ENCODE peak calls at places on chromosomes 2 and 18, in four cellular contexts. P is SK-N-SH, R is K562, A is H1. I is an unnamed sample.

GRCh38 chr2:194395818-194396217 is 1261.2 kb upstream of the SLC39A10 start:
- DNase-seq in R (no peak), P (no peak), A (no peak), I (no peak)

GRCh38 chr2:241540766-241541561 is 17.6 kb upstream of the BOK start:
- DNase-seq in P (peak; percentile 90), A (peak; percentile 81), R (peak; percentile 98), I (peak; percentile 93)

GRCh38 chr2:30257266-30258214 is 26.2 kb downstream of the LBH start:
- DNase-seq in A (no peak), P (no peak), R (no peak), I (no peak)

GRCh38 chr2:219495531-219496122 is 3.1 kb upstream of the GMPPA start:
- DNase-seq in P (peak; percentile 88), A (no peak), R (peak; percentile 75), I (peak; percentile 87)

GRCh38 chr2:137764638-137765037 is 199.6 kb upstream of the HNMT start:
- DNase-seq in P (peak; percentile 1), R (no peak), A (no peak), I (no peak)

GRCh38 chr2:5777089-5777488 is 84.9 kb downstream of the SOX11 start:
- DNase-seq in P (no peak), R (no peak), A (no peak), I (no peak)

GRCh38 chr2:7567646-7568045 is 650.4 kb downstream of the RNF144A start:
- DNase-seq in R (no peak), A (no peak), P (no peak), I (no peak)

GRCh38 chr2:217393585-217394032 is 533.7 kb upstream of the TNP1 start:
- DNase-seq in R (no peak), P (no peak), A (no peak), I (no peak)

GRCh38 chr18:59916746-59917145 is 16.9 kb downstream of the PMAIP1 start:
- DNase-seq in R (no peak), P (no peak), A (no peak), I (no peak)

GRCh38 chr2:240967681-240968621 is 30.5 kb upstream of the SNED1 start:
- DNase-seq in R (no peak), P (no peak), A (no peak), I (no peak)

GRCh38 chr2:60530660-60531276 is 22.7 kb downstream of the BCL11A start:
- DNase-seq in P (peak; percentile 72), R (peak; percentile 34), A (no peak), I (no peak)

GRCh38 chr2:17736989-17737388 is 16.6 kb downstream of the SMC6 start:
- DNase-seq in A (no peak), P (no peak), R (no peak), I (no peak)

GRCh38 chr2:214543386-214543955 is 132.6 kb downstream of the VWC2L start:
- DNase-seq in P (no peak), A (no peak), R (no peak), I (no peak)

GRCh38 chr18:12287684-12288405 is 20.2 kb upstream of the TUBB6 start:
- DNase-seq in R (peak; percentile 82), P (peak; percentile 55), A (no peak), I (peak; percentile 57)

GRCh38 chr2:233422050-233422639 is 67.9 kb downstream of the DGKD start:
- DNase-seq in A (no peak), R (no peak), P (no peak), I (no peak)

GRCh38 chr2:191791953-191792560 is 54.8 kb downstream of the CAVIN2 start:
- DNase-seq in A (no peak), R (no peak), P (no peak), I (no peak)

GRCh38 chr18:7516505-7517117 is 50.5 kb upstream of the PTPRM start:
- DNase-seq in R (no peak), P (peak; percentile 31), A (no peak), I (no peak)
- TF ChIP-seq TEAD4 in R (no peak), P (no peak), A (no peak), I (no peak)

GRCh38 chr2:4024561-4024960 is 321.2 kb downstream of the DCDC2C start:
- DNase-seq in A (no peak), R (no peak), P (no peak), I (no peak)
- TF ChIP-seq TEAD4 in A (no peak), R (no peak), P (no peak), I (no peak)

GRCh38 chr2:32641180-32641579 is 13.3 kb downstream of the TTC27 start:
- DNase-seq in P (no peak), R (no peak), A (no peak), I (no peak)
- TF ChIP-seq TEAD4 in P (no peak), R (no peak), A (no peak), I (no peak)

DNA sequence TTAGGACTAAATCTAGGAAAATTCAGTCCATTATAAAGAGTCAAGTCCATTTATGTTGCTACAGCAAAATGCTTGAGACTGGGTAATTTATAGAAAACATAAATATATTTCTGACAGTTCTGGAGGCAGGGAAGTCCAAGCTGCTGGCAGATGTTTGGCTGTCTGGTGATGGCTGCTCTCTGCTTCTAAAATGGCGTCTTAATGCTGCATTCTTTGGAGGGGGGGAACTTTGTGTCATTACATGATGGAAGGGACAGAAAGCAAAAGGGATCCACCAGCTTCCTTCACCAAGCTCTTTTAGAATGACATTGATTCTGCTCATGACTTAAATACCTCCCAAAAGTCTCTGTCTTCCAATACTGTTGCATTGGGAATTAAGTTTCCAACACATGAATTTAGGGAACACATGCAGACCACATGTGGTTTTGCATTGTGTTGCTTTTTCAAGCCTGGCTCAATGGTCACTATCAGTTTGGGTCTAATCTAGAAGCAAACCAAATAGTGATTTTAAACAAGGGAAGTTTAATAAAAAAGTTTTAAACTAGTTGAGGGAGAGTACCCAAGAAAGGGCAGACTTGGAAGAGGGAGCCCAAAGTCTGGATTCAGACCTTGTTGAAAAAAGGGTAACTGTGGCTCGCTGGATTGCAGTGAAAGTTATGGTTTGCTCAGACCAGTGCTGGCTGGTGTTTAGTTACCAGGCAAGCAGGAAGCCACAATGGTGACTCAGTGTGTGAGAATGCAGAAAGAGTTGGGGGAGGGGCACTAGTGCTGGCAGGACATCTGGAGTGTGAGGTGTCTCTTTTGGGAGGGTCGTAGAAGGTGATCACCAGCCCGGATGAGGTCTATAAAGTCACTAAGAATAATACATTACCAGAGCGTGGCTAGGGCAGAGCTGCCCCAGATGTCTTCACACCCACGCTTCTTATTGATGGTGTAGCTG is 30.8 kb downstream of the C18orf54 start:
- DNase-seq in R (peak; percentile 44), A (peak; percentile 70), P (no peak), I (peak; percentile 53)
- TF ChIP-seq TEAD4 in R (no peak), A (peak; percentile 84), P (peak; percentile 48), I (no peak)

GRCh38 chr2:45968946-45969584 is 317.6 kb downstream of the PRKCE start:
- DNase-seq in R (no peak), A (no peak), P (no peak), I (no peak)
- TF ChIP-seq TEAD4 in R (no peak), A (no peak), P (no peak), I (no peak)

DNA sequence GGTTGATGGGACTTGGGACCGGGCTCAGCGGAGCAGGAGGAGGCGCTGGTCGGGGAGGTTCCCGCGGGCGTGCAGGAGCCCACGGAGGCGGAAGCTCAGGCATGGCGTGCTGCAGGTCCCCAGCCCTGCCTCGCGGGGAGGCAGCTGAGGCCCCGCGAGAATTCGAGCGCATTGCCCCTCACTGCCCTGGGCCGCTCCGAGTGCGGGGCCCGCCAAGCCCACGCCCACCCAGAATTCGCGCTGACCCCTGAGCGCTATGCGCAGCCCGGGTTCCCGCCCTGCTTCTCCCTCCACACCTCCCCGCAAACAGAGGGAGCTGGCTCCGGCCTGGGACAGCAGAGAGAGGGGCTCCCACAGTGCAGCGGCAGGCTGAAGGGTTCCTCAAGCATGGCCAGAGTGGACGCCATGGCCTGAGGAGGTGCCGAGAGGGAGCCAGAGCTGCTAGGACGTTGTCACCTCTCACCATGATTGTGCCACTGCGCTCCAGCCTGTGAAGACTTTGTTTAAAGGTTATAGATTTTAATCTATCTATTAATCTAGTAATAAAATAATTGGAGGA is 357.2 kb upstream of the RGPD4 start:
- DNase-seq in P (no peak), R (no peak), A (no peak), I (no peak)
- TF ChIP-seq TEAD4 in P (no peak), R (no peak), A (no peak), I (no peak)

DNA sequence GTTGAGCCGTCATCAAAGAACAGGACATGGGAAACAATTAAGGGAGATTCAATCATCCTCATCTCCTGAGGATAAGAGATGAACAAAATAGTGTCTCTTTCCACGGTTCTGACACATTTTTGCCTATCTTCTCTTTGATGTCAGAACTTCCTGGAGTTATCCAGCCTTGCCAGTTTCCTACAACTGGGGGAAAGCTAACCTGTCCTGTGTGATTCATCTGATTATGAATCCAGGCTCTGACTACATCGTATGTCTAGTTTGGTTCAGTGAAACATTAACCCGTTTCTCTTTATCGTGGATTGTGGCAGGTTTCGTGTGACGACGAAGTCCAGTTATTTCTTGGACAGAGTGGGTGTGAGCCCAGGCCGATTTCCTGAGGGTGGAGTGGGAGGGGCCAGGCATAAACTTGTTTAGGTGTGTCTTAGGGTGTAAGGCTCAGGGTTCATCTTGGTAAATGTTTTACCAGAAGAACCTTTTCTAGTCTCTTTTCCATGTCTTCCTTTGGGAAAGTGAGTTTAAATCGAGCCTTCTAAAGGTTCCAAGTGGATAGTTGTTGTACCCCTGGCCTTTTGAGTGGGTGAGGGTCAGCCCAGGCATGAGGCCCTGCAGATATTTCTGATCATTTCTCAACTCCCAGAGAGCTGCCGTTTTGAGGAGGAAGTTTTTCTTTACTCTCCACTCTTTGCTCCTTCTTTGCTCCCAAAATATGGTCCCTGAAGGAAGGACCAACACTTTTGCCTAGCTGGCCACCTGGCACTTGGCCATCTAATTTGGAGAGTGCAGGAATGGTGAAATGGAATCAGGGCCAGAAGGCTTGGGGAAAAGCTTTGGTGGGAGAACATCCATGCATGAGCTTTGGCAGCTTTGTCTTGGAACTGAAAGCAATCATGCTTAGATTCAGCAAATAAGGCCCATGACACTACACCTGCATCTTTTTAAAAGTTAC is 50.4 kb upstream of the FZD5 start:
- DNase-seq in A (no peak), P (no peak), R (no peak), I (no peak)
- TF ChIP-seq TEAD4 in A (no peak), P (no peak), R (no peak), I (no peak)

DNA sequence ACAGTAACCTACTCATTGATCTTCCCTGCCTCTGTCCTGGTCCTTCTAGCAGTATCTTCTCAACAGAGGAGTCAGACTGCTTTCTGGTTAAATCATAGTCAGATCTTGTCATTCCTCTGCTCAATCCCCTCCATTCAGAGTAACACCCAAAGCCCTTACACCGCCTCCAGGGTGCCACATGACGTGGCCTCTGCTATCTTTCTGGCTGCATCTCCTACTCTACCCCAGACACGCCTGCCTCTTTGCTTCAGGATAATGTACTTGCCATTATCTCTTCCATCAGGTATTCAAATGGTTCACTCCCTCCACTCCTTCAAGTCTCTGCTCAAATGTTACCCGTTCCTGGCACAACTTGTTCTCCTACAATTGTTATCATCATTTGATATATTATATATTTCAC is 36.3 kb upstream of the ACVR2A start:
- DNase-seq in P (no peak), A (no peak), R (no peak), I (no peak)
- TF ChIP-seq TEAD4 in P (no peak), A (no peak), R (no peak), I (no peak)

DNA sequence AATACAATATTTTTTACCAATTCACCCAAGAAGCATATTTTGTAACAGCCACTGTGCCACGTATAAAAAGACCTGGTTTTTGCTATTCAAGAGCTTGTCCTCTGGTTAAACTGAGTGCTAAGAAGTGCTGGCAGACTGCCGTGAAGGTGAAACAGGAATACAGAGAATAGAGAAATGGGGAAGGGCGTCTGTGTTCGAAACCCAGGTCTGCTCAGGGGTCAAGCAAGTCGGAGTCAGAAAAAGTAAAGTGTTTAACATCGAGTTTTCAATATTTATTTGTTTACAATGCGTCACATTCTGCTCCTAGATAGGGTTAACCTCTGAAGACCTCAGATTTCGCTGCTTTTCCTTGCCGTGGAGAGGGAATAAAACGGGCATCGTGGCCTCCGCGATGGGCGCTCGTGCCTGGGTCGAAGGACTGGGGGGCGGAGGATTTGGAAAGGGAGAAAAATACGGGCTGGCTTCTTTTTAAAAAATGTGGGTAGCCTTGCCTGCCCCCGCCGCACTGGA is 1.2 kb upstream of the SNTG2 start:
- DNase-seq in R (no peak), A (no peak), P (no peak), I (no peak)
- TF ChIP-seq TEAD4 in R (no peak), A (no peak), P (no peak), I (no peak)